ENCODE peak calls at places on chromosomes 7 and 10, in four cellular contexts. One of them, this sample, is unnamed.

GRCh38 chr10:35006836-35007235 is 83.3 kb downstream of the CUL2 start:
- DNase-seq in pancreas: no peak
- DNase-seq in lower lobe of right lung: no peak
- DNase-seq in GM10248: no peak
- DNase-seq in this sample: no peak

GRCh38 chr10:75367098-75367497 is 34.5 kb downstream of the ZNF503 start:
- DNase-seq in pancreas: no peak
- DNase-seq in lower lobe of right lung: no peak
- DNase-seq in GM10248: no peak
- DNase-seq in this sample: no peak

GRCh38 chr10:118207470-118208007 is 134.6 kb downstream of the FAM204A start:
- DNase-seq in pancreas: no peak
- DNase-seq in lower lobe of right lung: no peak
- DNase-seq in GM10248: no peak
- DNase-seq in this sample: no peak

GRCh38 chr7:135454060-135454459 is 55.8 kb downstream of the CNOT4 start:
- DNase-seq in pancreas: no peak
- DNase-seq in lower lobe of right lung: no peak
- DNase-seq in GM10248: no peak
- DNase-seq in this sample: no peak

GRCh38 chr7:6160191-6160623 is 112.2 kb downstream of the CYTH3 start:
- DNase-seq in pancreas: no peak
- DNase-seq in lower lobe of right lung: peak; percentile 57
- DNase-seq in GM10248: no peak
- DNase-seq in this sample: peak; percentile 5

GRCh38 chr7:126529254-126529653 is 723.5 kb downstream of the GRM8 start:
- DNase-seq in pancreas: no peak
- DNase-seq in lower lobe of right lung: no peak
- DNase-seq in GM10248: no peak
- DNase-seq in this sample: no peak

GRCh38 chr10:73744690-73744994 is 470 bp downstream of the SEC24C start:
- DNase-seq in pancreas: no peak
- DNase-seq in lower lobe of right lung: peak; percentile 72
- DNase-seq in GM10248: peak; percentile 44
- DNase-seq in this sample: peak; percentile 74

GRCh38 chr7:69624431-69624830 is 26.2 kb downstream of the AUTS2 start:
- DNase-seq in pancreas: no peak
- DNase-seq in lower lobe of right lung: no peak
- DNase-seq in GM10248: no peak
- DNase-seq in this sample: no peak

GRCh38 chr10:5910323-5911100 is 20.5 kb downstream of the FBH1 start:
- DNase-seq in pancreas: no peak
- DNase-seq in lower lobe of right lung: no peak
- DNase-seq in GM10248: no peak
- DNase-seq in this sample: no peak

GRCh38 chr10:75650648-75651047 is 219.2 kb downstream of the LRMDA start:
- DNase-seq in pancreas: no peak
- DNase-seq in lower lobe of right lung: no peak
- DNase-seq in GM10248: no peak
- DNase-seq in this sample: no peak

GRCh38 chr10:91614254-91614624 is 18.6 kb downstream of the PPP1R3C start:
- DNase-seq in pancreas: no peak
- DNase-seq in lower lobe of right lung: no peak
- DNase-seq in GM10248: no peak
- DNase-seq in this sample: peak; percentile 43

GRCh38 chr7:159115601-159116501 is 28.8 kb downstream of the VIPR2 start:
- DNase-seq in pancreas: peak; percentile 96
- DNase-seq in lower lobe of right lung: no peak
- DNase-seq in GM10248: no peak
- DNase-seq in this sample: no peak

GRCh38 chr7:6175642-6176041 is 96.8 kb downstream of the CYTH3 start:
- DNase-seq in pancreas: no peak
- DNase-seq in lower lobe of right lung: no peak
- DNase-seq in GM10248: no peak
- DNase-seq in this sample: no peak

GRCh38 chr10:17428616-17429097 is 25.7 kb downstream of the ST8SIA6 start:
- DNase-seq in pancreas: no peak
- DNase-seq in lower lobe of right lung: no peak
- DNase-seq in GM10248: no peak
- DNase-seq in this sample: no peak

GRCh38 chr7:7969306-7970112 is 913 bp downstream of the GLCCI1 start:
- DNase-seq in pancreas: peak; percentile 29
- DNase-seq in lower lobe of right lung: peak; percentile 62
- DNase-seq in GM10248: peak; percentile 20
- DNase-seq in this sample: no peak

GRCh38 chr7:1562611-1563051 is 6.6 kb upstream of the TMEM184A start:
- DNase-seq in pancreas: no peak
- DNase-seq in lower lobe of right lung: no peak
- DNase-seq in GM10248: no peak
- DNase-seq in this sample: no peak

GRCh38 chr10:11638055-11638698 is 26.7 kb upstream of the USP6NL start:
- DNase-seq in pancreas: no peak
- DNase-seq in lower lobe of right lung: no peak
- DNase-seq in GM10248: peak; percentile 72
- DNase-seq in this sample: no peak

GRCh38 chr7:42876182-42877068 is 35.4 kb downstream of the C7orf25 start:
- DNase-seq in pancreas: peak; percentile 35
- DNase-seq in lower lobe of right lung: no peak
- DNase-seq in GM10248: peak; percentile 60
- DNase-seq in this sample: no peak

GRCh38 chr7:45972629-45973312 is 51.7 kb upstream of the IGFBP3 start:
- DNase-seq in pancreas: no peak
- DNase-seq in lower lobe of right lung: no peak
- DNase-seq in GM10248: peak; percentile 6
- DNase-seq in this sample: no peak

GRCh38 chr7:17769918-17770317 is 170.4 kb downstream of the SNX13 start:
- DNase-seq in pancreas: peak; percentile 23
- DNase-seq in lower lobe of right lung: peak; percentile 49
- DNase-seq in GM10248: peak; percentile 45
- DNase-seq in this sample: peak; percentile 54

GRCh38 chr7:100835903-100836811 is 8.8 kb upstream of the EPHB4 start:
- DNase-seq in pancreas: no peak
- DNase-seq in lower lobe of right lung: peak; percentile 65
- DNase-seq in GM10248: no peak
- DNase-seq in this sample: no peak

GRCh38 chr10:131073469-131074060 is 238.0 kb downstream of the TCERG1L start:
- DNase-seq in pancreas: no peak
- DNase-seq in lower lobe of right lung: no peak
- DNase-seq in GM10248: no peak
- DNase-seq in this sample: no peak

GRCh38 chr7:2233876-2234275 is 1.1 kb upstream of the MAD1L1 start:
- DNase-seq in pancreas: no peak
- DNase-seq in lower lobe of right lung: no peak
- DNase-seq in GM10248: no peak
- DNase-seq in this sample: no peak

GRCh38 chr10:126014309-126014708 is 117.9 kb downstream of the FANK1 start:
- DNase-seq in pancreas: no peak
- DNase-seq in lower lobe of right lung: no peak
- DNase-seq in GM10248: no peak
- DNase-seq in this sample: no peak

GRCh38 chr10:104581884-104582603 is 59.0 kb upstream of the SORCS3 start:
- DNase-seq in pancreas: no peak
- DNase-seq in lower lobe of right lung: no peak
- DNase-seq in GM10248: no peak
- DNase-seq in this sample: no peak

GRCh38 chr7:2613926-2614613 is 17.7 kb upstream of the TTYH3 start:
- DNase-seq in pancreas: no peak
- DNase-seq in lower lobe of right lung: peak; percentile 87
- DNase-seq in GM10248: no peak
- DNase-seq in this sample: no peak

GRCh38 chr7:107108951-107109350 is 59.9 kb upstream of the HBP1 start:
- DNase-seq in pancreas: no peak
- DNase-seq in lower lobe of right lung: no peak
- DNase-seq in GM10248: no peak
- DNase-seq in this sample: no peak

GRCh38 chr7:70793767-70794166 is 338.2 kb upstream of the GALNT17 start:
- DNase-seq in pancreas: no peak
- DNase-seq in lower lobe of right lung: no peak
- DNase-seq in GM10248: no peak
- DNase-seq in this sample: no peak

GRCh38 chr10:122992031-122992585 is 11.9 kb downstream of the PSTK start:
- DNase-seq in pancreas: no peak
- DNase-seq in lower lobe of right lung: no peak
- DNase-seq in GM10248: no peak
- DNase-seq in this sample: no peak

GRCh38 chr7:97145068-97145467 is 27.6 kb downstream of the SDHAF3 start:
- DNase-seq in pancreas: no peak
- DNase-seq in lower lobe of right lung: no peak
- DNase-seq in GM10248: no peak
- DNase-seq in this sample: peak; percentile 10

GRCh38 chr10:100882681-100883321 is 30.0 kb upstream of the SLF2 start:
- DNase-seq in pancreas: no peak
- DNase-seq in lower lobe of right lung: no peak
- DNase-seq in GM10248: no peak
- DNase-seq in this sample: peak; percentile 47

GRCh38 chr10:75048669-75049098 is 62.8 kb upstream of the SAMD8 start:
- DNase-seq in pancreas: no peak
- DNase-seq in lower lobe of right lung: no peak
- DNase-seq in GM10248: no peak
- DNase-seq in this sample: no peak

GRCh38 chr7:41869091-41869490 is 166.2 kb upstream of the INHBA start:
- DNase-seq in pancreas: no peak
- DNase-seq in lower lobe of right lung: no peak
- DNase-seq in GM10248: no peak
- DNase-seq in this sample: no peak

GRCh38 chr7:120724448-120724847 is 133.5 kb downstream of the TSPAN12 start:
- DNase-seq in pancreas: no peak
- DNase-seq in lower lobe of right lung: no peak
- DNase-seq in GM10248: no peak
- DNase-seq in this sample: no peak

GRCh38 chr7:70693300-70693689 is 438.6 kb upstream of the GALNT17 start:
- DNase-seq in pancreas: no peak
- DNase-seq in lower lobe of right lung: no peak
- DNase-seq in GM10248: no peak
- DNase-seq in this sample: no peak